ENCODE peak calls at places on chromosomes 3 and 15, in five cellular contexts. L is epithelial cell of esophagus; U is stimulated activated CD8-positive, alpha-beta memory T cell treated with anti-CD3 and anti-CD28 coated beads, Interleukin-7, amount 100 ng/mL, for 4 hours; X is KBM-7; O is non-pigmented ciliary epithelial cell. A is an unnamed sample.

GRCh38 chr3:108388136-108389132 is 92.1 kb downstream of the HHLA2 start:
- DNase-seq in X (no peak), U (no peak), O (no peak), L (no peak), A (no peak)

GRCh38 chr3:13093687-13094086 is 20.5 kb upstream of the IQSEC1 start:
- DNase-seq in L (no peak), X (no peak), O (no peak), U (no peak), A (no peak)

GRCh38 chr15:38164061-38164460 is 88.6 kb upstream of the SPRED1 start:
- DNase-seq in L (no peak), U (no peak), O (no peak), X (no peak), A (no peak)

GRCh38 chr3:64278631-64279030 is 53.4 kb upstream of the PRICKLE2 start:
- DNase-seq in X (no peak), O (no peak), U (no peak), L (no peak), A (peak)

GRCh38 chr3:58005662-58006061 is 2.6 kb upstream of the FLNB start:
- DNase-seq in X (no peak), O (no peak), U (no peak), L (peak), A (peak)

GRCh38 chr3:155281892-155282291 is 11.6 kb downstream of the STRIT1 start:
- DNase-seq in X (no peak), U (no peak), O (no peak), L (no peak), A (no peak)

GRCh38 chr3:158434412-158435038 is 136.5 kb upstream of the MLF1 start:
- DNase-seq in L (peak), O (peak), U (no peak), X (peak), A (peak)

GRCh38 chr3:64037084-64037483 is 13.8 kb upstream of the PSMD6 start:
- DNase-seq in X (no peak), O (no peak), U (no peak), L (no peak), A (no peak)

GRCh38 chr3:31952205-31952604 is 28.9 kb downstream of the OSBPL10 start:
- DNase-seq in X (no peak), L (no peak), O (no peak), U (no peak), A (no peak)

GRCh38 chr3:126553284-126553811 is 5.4 kb downstream of the C3orf22 start:
- DNase-seq in U (no peak), X (no peak), O (no peak), L (no peak), A (no peak)

GRCh38 chr3:151256761-151257160 is 21.6 kb downstream of the P2RY14 start:
- DNase-seq in U (no peak), X (no peak), L (no peak), O (no peak), A (no peak)

GRCh38 chr15:74857671-74858365 is 14.9 kb upstream of the ULK3 start:
- DNase-seq in L (no peak), O (no peak), X (no peak), U (no peak), A (no peak)

GRCh38 chr3:88041005-88041404 is 17.8 kb downstream of the CGGBP1 start:
- DNase-seq in O (no peak), X (no peak), L (no peak), U (no peak), A (no peak)

GRCh38 chr3:113514265-113514769 is 639 bp downstream of the SPICE1 start:
- DNase-seq in X (no peak), O (no peak), L (no peak), U (no peak), A (no peak)

GRCh38 chr3:150149651-150150051 is 179.0 kb upstream of the PFN2 start:
- DNase-seq in O (peak), X (no peak), L (peak), U (no peak), A (peak)

GRCh38 chr3:18868911-18869689 is 279.2 kb upstream of the KCNH8 start:
- DNase-seq in L (peak), X (no peak), U (no peak), O (no peak), A (peak)

GRCh38 chr3:118729546-118729945 is 305.1 kb downstream of the IGSF11 start:
- DNase-seq in X (no peak), U (no peak), O (no peak), L (no peak), A (no peak)

GRCh38 chr3:12442654-12443501 is 41.4 kb upstream of the TSEN2 start:
- DNase-seq in U (no peak), X (no peak), L (no peak), O (no peak), A (peak)

GRCh38 chr3:69144631-69145244 is 22.3 kb upstream of the LMOD3 start:
- DNase-seq in X (peak), L (no peak), O (no peak), U (no peak), A (no peak)

GRCh38 chr3:98855811-98856400 is 45.6 kb downstream of the DCBLD2 start:
- DNase-seq in L (peak), X (no peak), O (peak), U (no peak), A (peak)

GRCh38 chr3:51966016-51966415 is 1.2 kb downstream of the PCBP4 start:
- DNase-seq in X (no peak), U (no peak), O (no peak), L (no peak), A (no peak)

GRCh38 chr15:79635897-79636596 is 203.9 kb downstream of the MINAR1 start:
- DNase-seq in X (no peak), L (no peak), U (no peak), O (no peak), A (peak)

GRCh38 chr3:72447059-72447946 is 400.9 kb downstream of the SHQ1 start:
- DNase-seq in L (peak), U (peak), O (peak), X (peak), A (peak)

GRCh38 chr3:122996038-122996580 is 31.5 kb downstream of the SEMA5B start:
- DNase-seq in O (no peak), U (no peak), X (no peak), L (no peak), A (no peak)

GRCh38 chr3:17623464-17623863 is 119.0 kb downstream of the TBC1D5 start:
- DNase-seq in O (no peak), U (no peak), X (no peak), L (no peak), A (no peak)

GRCh38 chr3:84961492-84962255 is 2.9 kb downstream of the CADM2 start:
- DNase-seq in L (no peak), X (no peak), U (no peak), O (no peak), A (no peak)

GRCh38 chr15:66729339-66729951 is 27.4 kb downstream of the SMAD6 start:
- DNase-seq in O (no peak), X (no peak), U (no peak), L (no peak), A (no peak)